ENCODE peak calls at places on chromosomes 11 and 22, in eight cellular contexts. E is transverse colon, B is suprapubic skin, S is breast epithelium, I is GM12878, H is spleen, X is sigmoid colon, U is GM12892. Q is an unnamed sample.

GRCh38 chr22:31933816-31934482 is 10.4 kb upstream of the YWHAH start:
- DNase-seq in E (no peak), B (no peak), S (no peak), I (no peak), H (peak; percentile 33), X (no peak), U (no peak), Q (no peak)

GRCh38 chr11:17531071-17531817 is 13.0 kb downstream of the USH1C start:
- DNase-seq in E (no peak), B (no peak), S (no peak), I (no peak), H (no peak), X (no peak), U (no peak), Q (no peak)

GRCh38 chr11:33444835-33445594 is 187.8 kb downstream of the HIPK3 start:
- DNase-seq in E (no peak), B (no peak), S (no peak), I (no peak), H (no peak), X (no peak), U (no peak), Q (no peak)

GRCh38 chr11:115613986-115614625 is 109.9 kb upstream of the CADM1 start:
- DNase-seq in E (no peak), B (no peak), S (no peak), I (no peak), H (no peak), X (no peak), U (no peak), Q (no peak)

GRCh38 chr11:111833524-111833923 is 37.9 kb downstream of the ALG9 start:
- DNase-seq in E (no peak), B (no peak), S (no peak), I (no peak), H (no peak), X (no peak), U (no peak), Q (no peak)

GRCh38 chr11:32630844-32631243 is 47.2 kb downstream of the EIF3M start:
- DNase-seq in E (no peak), B (no peak), S (no peak), I (no peak), H (no peak), X (no peak), U (no peak), Q (no peak)

GRCh38 chr22:49838771-49839717 is 11.4 kb upstream of the BRD1 start:
- DNase-seq in E (peak; percentile 61), B (no peak), S (no peak), I (peak; percentile 36), H (peak; percentile 89), X (no peak), U (no peak), Q (peak; percentile 68)

GRCh38 chr11:102891736-102892135 is 17.0 kb upstream of the MMP12 start:
- DNase-seq in E (no peak), B (no peak), S (no peak), I (no peak), H (no peak), X (no peak), U (no peak), Q (no peak)

GRCh38 chr22:31911565-31912401 is 32.6 kb upstream of the YWHAH start:
- DNase-seq in E (peak; percentile 60), B (no peak), S (no peak), I (no peak), H (no peak), X (no peak), U (no peak), Q (no peak)

GRCh38 chr11:18775492-18776292 is 15.9 kb downstream of the PTPN5 start:
- DNase-seq in E (peak; percentile 76), B (no peak), S (no peak), I (no peak), H (no peak), X (no peak), U (peak; percentile 50), Q (peak; percentile 49)

GRCh38 chr11:101686514-101686913 is 102.7 kb upstream of the TRPC6 start:
- DNase-seq in E (no peak), B (no peak), S (no peak), I (no peak), H (no peak), X (no peak), U (no peak), Q (no peak)

GRCh38 chr11:123020968-123021367 is 39.3 kb upstream of the BSX start:
- DNase-seq in E (peak; percentile 10), B (no peak), S (no peak), I (no peak), H (no peak), X (no peak), U (peak; percentile 37), Q (peak; percentile 53)

GRCh38 chr11:6656581-6656915 is 939 bp upstream of the DCHS1 start:
- DNase-seq in E (no peak), B (no peak), S (no peak), I (no peak), H (no peak), X (no peak), U (no peak), Q (no peak)

GRCh38 chr11:6654281-6655019 is 1.2 kb downstream of the DCHS1 start:
- DNase-seq in E (no peak), B (no peak), S (no peak), I (no peak), H (peak; percentile 78), X (peak; percentile 71), U (no peak), Q (no peak)

GRCh38 chr11:6653656-6654055 is 2.0 kb downstream of the DCHS1 start:
- DNase-seq in E (no peak), B (no peak), S (no peak), I (no peak), H (no peak), X (no peak), U (no peak), Q (no peak)

GRCh38 chr11:6655790-6656580 is at the start of gene DCHS1:
- DNase-seq in E (peak; percentile 26), B (no peak), S (no peak), I (no peak), H (peak; percentile 82), X (peak; percentile 75), U (no peak), Q (no peak)

GRCh38 chr11:6655020-6655789 is 404 bp downstream of the DCHS1 start:
- DNase-seq in E (no peak), B (no peak), S (no peak), I (no peak), H (peak; percentile 81), X (peak; percentile 74), U (no peak), Q (no peak)
- TF ChIP-seq POLR2AphosphoS5 in E (no peak), B (no peak), S (no peak), I (no peak), H (peak; percentile 45), X (peak; percentile 2), U (no peak), Q (no peak)

DNA sequence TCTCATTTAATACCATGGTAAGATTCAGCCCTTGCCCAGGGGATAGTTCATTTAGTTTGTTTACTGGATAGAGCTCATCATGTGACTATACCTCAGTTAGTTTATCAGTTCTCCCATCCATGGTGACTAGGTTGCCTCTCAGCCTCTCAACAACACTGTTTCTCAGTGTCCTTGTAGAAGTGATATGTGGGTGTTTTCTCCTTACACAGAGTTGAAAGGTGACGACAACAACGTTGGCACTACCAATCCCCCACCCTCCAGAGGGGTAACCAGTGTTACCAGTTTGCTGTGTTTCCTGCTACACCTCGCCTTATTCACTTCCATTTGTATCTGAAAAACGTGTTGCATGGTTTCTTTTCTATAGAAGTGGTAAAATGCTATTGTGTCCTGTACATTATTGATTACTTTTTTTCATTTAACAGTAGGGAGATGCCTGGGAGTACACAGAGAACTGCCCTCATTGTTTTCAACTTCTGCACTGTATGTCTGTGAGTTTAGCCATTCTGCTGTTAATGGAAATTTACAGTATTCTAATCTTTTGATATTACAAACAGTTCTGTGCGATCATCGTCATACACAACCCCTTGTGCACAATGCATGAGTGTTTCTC is 11.6 kb downstream of the NEAT1 start:
- DNase-seq in E (peak; percentile 8), B (no peak), S (peak; percentile 15), I (no peak), H (no peak), X (peak; percentile 62), U (no peak), Q (no peak)
- TF ChIP-seq POLR2A in E (peak; percentile 16), B (no peak), S (no peak), I (no peak), H (no peak), X (no peak), U (no peak), Q (no peak)

GRCh38 chr11:86637976-86638375 is 34.4 kb downstream of the ME3 start:
- DNase-seq in E (no peak), B (no peak), S (no peak), I (no peak), H (no peak), X (no peak), U (no peak), Q (no peak)

GRCh38 chr11:86636275-86636674 is 36.1 kb downstream of the ME3 start:
- DNase-seq in E (no peak), B (no peak), S (no peak), I (no peak), H (no peak), X (no peak), U (no peak), Q (no peak)

GRCh38 chr11:86627776-86628455 is 44.5 kb downstream of the ME3 start:
- DNase-seq in E (no peak), B (no peak), S (no peak), I (no peak), H (no peak), X (no peak), U (no peak), Q (no peak)

GRCh38 chr11:86629070-86629706 is 43.2 kb downstream of the ME3 start:
- DNase-seq in E (no peak), B (no peak), S (no peak), I (no peak), H (no peak), X (no peak), U (no peak), Q (no peak)

GRCh38 chr11:86632499-86633269 is 39.7 kb downstream of the ME3 start:
- DNase-seq in E (no peak), B (no peak), S (no peak), I (peak; percentile 11), H (no peak), X (peak; percentile 66), U (no peak), Q (no peak)
- TF ChIP-seq POLR2AphosphoS5 in E (no peak), B (no peak), S (no peak), I (no peak), H (no peak), X (no peak), U (no peak), Q (no peak)

DNA sequence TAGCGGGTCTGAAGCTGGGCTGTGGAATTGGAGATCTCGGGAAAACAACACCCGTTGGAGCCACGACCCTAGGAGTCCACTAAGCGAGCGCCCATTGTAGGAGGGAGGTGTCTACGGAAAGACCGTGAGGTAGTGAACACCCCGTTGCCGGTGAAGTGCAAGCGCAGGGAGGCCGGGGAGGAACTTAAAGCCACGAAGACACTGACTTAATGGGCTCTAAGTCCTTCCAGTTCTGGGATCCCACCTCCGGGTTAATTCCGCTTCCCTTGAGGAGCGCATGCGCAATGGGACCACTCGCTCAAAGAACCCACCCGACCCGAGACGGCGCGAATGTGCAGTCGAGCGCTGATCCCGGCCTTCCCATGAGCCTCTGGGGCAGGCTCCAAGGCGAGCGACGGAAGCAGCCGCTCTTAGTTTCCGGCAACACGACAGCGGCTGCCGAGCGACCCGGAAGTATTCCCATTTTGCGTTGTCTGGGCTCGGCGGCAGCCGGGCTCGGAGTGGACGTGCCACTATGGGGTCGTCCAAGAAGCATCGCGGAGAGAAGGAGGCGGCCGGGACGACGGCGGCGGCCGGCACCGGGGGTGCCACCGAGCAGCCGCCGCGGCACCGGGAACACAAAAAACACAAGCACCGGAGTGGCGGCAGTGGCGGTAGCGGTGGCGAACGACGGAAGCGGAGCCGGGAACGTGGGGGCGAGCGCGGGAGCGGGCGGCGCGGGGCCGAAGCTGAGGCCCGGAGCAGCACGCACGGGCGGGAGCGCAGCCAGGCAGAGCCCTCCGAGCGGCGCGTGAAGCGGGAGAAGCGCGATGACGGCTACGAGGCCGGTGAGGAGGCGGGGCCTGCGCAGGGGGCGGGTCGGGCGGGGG is at the start of gene SART1:
- DNase-seq in E (peak; percentile 97), B (peak; percentile 98), S (peak; percentile 95), I (peak; percentile 94), H (peak; percentile 99), X (peak; percentile 99), U (peak; percentile 99), Q (peak; percentile 99)
- TF ChIP-seq POLR2A in E (peak; percentile 75), B (peak; percentile 67), S (peak; percentile 59), I (peak; percentile 92), H (no peak), X (peak; percentile 58), U (peak; percentile 91), Q (peak; percentile 93)

Q was measured in GM12891.